ENCODE peak calls at places on chromosomes 11 and 22, in seven cellular contexts. One of them, this sample, is unnamed.

GRCh38 chr22:28103596-28103995 is 184.5 kb upstream of the PITPNB start:
- DNase-seq in gastrocnemius medialis: no peak
- DNase-seq in right lobe of liver: no peak
- DNase-seq in CD4-positive, CD25-positive, alpha-beta regulatory T cell: no peak
- DNase-seq in sigmoid colon: no peak
- DNase-seq in GM12878: no peak
- DNase-seq in transverse colon: no peak
- DNase-seq in this sample: no peak

GRCh38 chr22:50641696-50642607 is 14.0 kb upstream of the ARSA start:
- DNase-seq in transverse colon: no peak
- DNase-seq in right lobe of liver: peak
- DNase-seq in CD4-positive, CD25-positive, alpha-beta regulatory T cell: no peak
- DNase-seq in GM12878: no peak
- DNase-seq in gastrocnemius medialis: no peak
- DNase-seq in sigmoid colon: peak
- DNase-seq in this sample: no peak

GRCh38 chr11:30753504-30753903 is 167.4 kb upstream of the MPPED2 start:
- DNase-seq in CD4-positive, CD25-positive, alpha-beta regulatory T cell: no peak
- DNase-seq in gastrocnemius medialis: no peak
- DNase-seq in GM12878: no peak
- DNase-seq in right lobe of liver: no peak
- DNase-seq in sigmoid colon: no peak
- DNase-seq in transverse colon: no peak
- DNase-seq in this sample: no peak

GRCh38 chr11:34427171-34427805 is 11.4 kb upstream of the CAT start:
- DNase-seq in sigmoid colon: no peak
- DNase-seq in right lobe of liver: no peak
- DNase-seq in GM12878: no peak
- DNase-seq in transverse colon: no peak
- DNase-seq in gastrocnemius medialis: no peak
- DNase-seq in CD4-positive, CD25-positive, alpha-beta regulatory T cell: no peak
- DNase-seq in this sample: no peak

GRCh38 chr22:47042116-47042825 is 279.8 kb downstream of the TBC1D22A start:
- DNase-seq in sigmoid colon: no peak
- DNase-seq in CD4-positive, CD25-positive, alpha-beta regulatory T cell: no peak
- DNase-seq in transverse colon: no peak
- DNase-seq in gastrocnemius medialis: no peak
- DNase-seq in right lobe of liver: peak
- DNase-seq in GM12878: no peak
- DNase-seq in this sample: no peak

GRCh38 chr11:123654566-123655081 is at the start of gene SCN3B:
- DNase-seq in CD4-positive, CD25-positive, alpha-beta regulatory T cell: no peak
- DNase-seq in sigmoid colon: peak
- DNase-seq in transverse colon: peak
- DNase-seq in gastrocnemius medialis: peak
- DNase-seq in GM12878: no peak
- DNase-seq in right lobe of liver: peak
- DNase-seq in this sample: peak

GRCh38 chr11:82682003-82682751 is 51.5 kb downstream of the FAM181B start:
- DNase-seq in transverse colon: peak
- DNase-seq in GM12878: peak
- DNase-seq in right lobe of liver: no peak
- DNase-seq in sigmoid colon: no peak
- DNase-seq in gastrocnemius medialis: no peak
- DNase-seq in CD4-positive, CD25-positive, alpha-beta regulatory T cell: no peak
- DNase-seq in this sample: peak

GRCh38 chr11:91956711-91957110 is 267.9 kb upstream of the FAT3 start:
- DNase-seq in CD4-positive, CD25-positive, alpha-beta regulatory T cell: no peak
- DNase-seq in sigmoid colon: no peak
- DNase-seq in right lobe of liver: no peak
- DNase-seq in transverse colon: no peak
- DNase-seq in GM12878: no peak
- DNase-seq in gastrocnemius medialis: no peak
- DNase-seq in this sample: no peak

GRCh38 chr11:64007160-64007628 is 21.0 kb downstream of the OTUB1 start:
- DNase-seq in transverse colon: no peak
- DNase-seq in gastrocnemius medialis: no peak
- DNase-seq in right lobe of liver: no peak
- DNase-seq in CD4-positive, CD25-positive, alpha-beta regulatory T cell: no peak
- DNase-seq in GM12878: no peak
- DNase-seq in sigmoid colon: no peak
- DNase-seq in this sample: no peak

GRCh38 chr22:30245985-30246901 is at the start of gene LIF:
- DNase-seq in right lobe of liver: no peak
- DNase-seq in gastrocnemius medialis: no peak
- DNase-seq in sigmoid colon: no peak
- DNase-seq in GM12878: no peak
- DNase-seq in transverse colon: peak
- DNase-seq in CD4-positive, CD25-positive, alpha-beta regulatory T cell: peak
- DNase-seq in this sample: no peak

GRCh38 chr22:40583058-40583741 is 53.3 kb downstream of the MRTFA start:
- DNase-seq in transverse colon: no peak
- DNase-seq in CD4-positive, CD25-positive, alpha-beta regulatory T cell: no peak
- DNase-seq in sigmoid colon: no peak
- DNase-seq in GM12878: no peak
- DNase-seq in gastrocnemius medialis: no peak
- DNase-seq in right lobe of liver: no peak
- DNase-seq in this sample: no peak

GRCh38 chr11:36452231-36452630 is 57.8 kb downstream of the TRAF6 start:
- DNase-seq in transverse colon: no peak
- DNase-seq in GM12878: no peak
- DNase-seq in CD4-positive, CD25-positive, alpha-beta regulatory T cell: no peak
- DNase-seq in gastrocnemius medialis: no peak
- DNase-seq in sigmoid colon: no peak
- DNase-seq in right lobe of liver: no peak
- DNase-seq in this sample: no peak

GRCh38 chr11:112174789-112175595 is at the start of gene BCO2:
- DNase-seq in GM12878: no peak
- DNase-seq in CD4-positive, CD25-positive, alpha-beta regulatory T cell: peak
- DNase-seq in right lobe of liver: peak
- DNase-seq in sigmoid colon: peak
- DNase-seq in transverse colon: peak
- DNase-seq in gastrocnemius medialis: peak
- DNase-seq in this sample: peak
- H3K27ac ChIP-seq in GM12878: no peak
- H3K27ac ChIP-seq in CD4-positive, CD25-positive, alpha-beta regulatory T cell: no peak
- H3K27ac ChIP-seq in right lobe of liver: peak
- H3K27ac ChIP-seq in sigmoid colon: peak
- H3K27ac ChIP-seq in transverse colon: peak
- H3K27ac ChIP-seq in gastrocnemius medialis: peak
- H3K27ac ChIP-seq in this sample: peak

DNA sequence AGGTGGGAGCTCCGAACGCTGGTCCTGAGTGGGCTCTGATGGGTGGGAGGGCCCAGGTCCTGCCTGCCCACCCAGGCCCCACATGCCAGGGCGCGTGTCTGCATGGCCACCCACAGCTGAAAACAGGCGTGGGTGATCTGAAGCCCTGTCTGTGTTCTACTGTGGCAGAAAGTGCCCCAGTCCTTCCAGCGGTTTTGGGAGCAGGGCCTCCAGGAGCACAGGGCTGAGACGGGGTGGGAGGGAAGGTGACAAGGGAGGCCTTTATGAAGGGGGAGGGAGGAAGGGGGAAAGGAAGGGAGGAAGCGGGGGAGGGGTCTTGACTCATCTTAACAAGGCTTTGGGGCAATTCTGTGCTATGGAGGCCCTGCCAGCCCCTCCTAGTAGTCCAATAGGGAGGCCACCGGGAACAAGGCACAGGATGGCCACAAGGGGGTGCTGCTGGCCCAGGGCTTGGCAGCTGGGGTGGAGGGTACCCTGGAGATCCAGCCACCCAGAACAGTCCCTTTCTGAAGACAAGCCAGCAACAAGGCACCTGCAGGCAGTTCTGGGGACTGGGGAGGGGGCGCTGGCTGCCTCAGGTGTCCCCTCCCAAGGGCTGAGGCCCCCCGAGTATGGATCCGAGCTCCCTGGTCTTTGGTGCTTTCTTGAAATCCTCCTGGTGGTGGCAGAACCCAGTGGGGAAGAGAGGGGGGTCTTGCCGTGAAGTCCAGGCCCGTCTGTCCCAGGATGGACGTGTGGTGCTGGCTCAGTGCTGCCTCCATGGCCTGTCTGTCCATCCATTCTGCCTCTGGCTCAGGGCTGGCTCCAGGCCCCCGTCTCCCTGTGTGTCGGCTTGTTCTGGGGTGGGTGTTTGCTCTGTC is 6.3 kb upstream of the FADS3 start:
- DNase-seq in sigmoid colon: peak
- DNase-seq in right lobe of liver: no peak
- DNase-seq in gastrocnemius medialis: peak
- DNase-seq in CD4-positive, CD25-positive, alpha-beta regulatory T cell: peak
- DNase-seq in transverse colon: peak
- DNase-seq in GM12878: no peak
- DNase-seq in this sample: peak
- H3K27ac ChIP-seq in sigmoid colon: peak
- H3K27ac ChIP-seq in right lobe of liver: no peak
- H3K27ac ChIP-seq in gastrocnemius medialis: peak
- H3K27ac ChIP-seq in CD4-positive, CD25-positive, alpha-beta regulatory T cell: no peak
- H3K27ac ChIP-seq in transverse colon: no peak
- H3K27ac ChIP-seq in GM12878: no peak
- H3K27ac ChIP-seq in this sample: no peak

DNA sequence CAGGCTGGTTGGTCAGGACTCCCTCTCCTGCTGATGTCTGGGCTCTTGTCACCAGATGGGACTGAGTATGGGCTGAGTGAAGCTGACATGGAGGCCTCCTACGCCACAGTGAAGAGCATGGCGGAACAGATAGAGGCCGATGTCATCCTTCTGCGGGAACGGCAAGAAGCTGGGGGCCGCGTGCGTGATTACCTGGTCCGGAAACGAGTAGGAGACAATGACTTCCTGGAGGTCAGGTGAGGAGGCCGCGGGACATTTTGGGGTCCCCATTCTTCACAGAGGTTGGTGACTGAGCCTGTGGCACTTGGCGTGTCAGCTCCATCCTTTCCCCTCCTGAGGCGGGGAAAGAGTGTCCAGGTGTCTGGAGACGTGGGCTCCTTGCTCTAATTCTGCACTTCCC is 10.1 kb downstream of the GTPBP1 start:
- DNase-seq in CD4-positive, CD25-positive, alpha-beta regulatory T cell: no peak
- DNase-seq in GM12878: no peak
- DNase-seq in transverse colon: no peak
- DNase-seq in gastrocnemius medialis: no peak
- DNase-seq in sigmoid colon: no peak
- DNase-seq in right lobe of liver: no peak
- DNase-seq in this sample: no peak
- H3K27ac ChIP-seq in CD4-positive, CD25-positive, alpha-beta regulatory T cell: no peak
- H3K27ac ChIP-seq in GM12878: no peak
- H3K27ac ChIP-seq in transverse colon: no peak
- H3K27ac ChIP-seq in gastrocnemius medialis: no peak
- H3K27ac ChIP-seq in sigmoid colon: no peak
- H3K27ac ChIP-seq in right lobe of liver: no peak
- H3K27ac ChIP-seq in this sample: no peak

DNA sequence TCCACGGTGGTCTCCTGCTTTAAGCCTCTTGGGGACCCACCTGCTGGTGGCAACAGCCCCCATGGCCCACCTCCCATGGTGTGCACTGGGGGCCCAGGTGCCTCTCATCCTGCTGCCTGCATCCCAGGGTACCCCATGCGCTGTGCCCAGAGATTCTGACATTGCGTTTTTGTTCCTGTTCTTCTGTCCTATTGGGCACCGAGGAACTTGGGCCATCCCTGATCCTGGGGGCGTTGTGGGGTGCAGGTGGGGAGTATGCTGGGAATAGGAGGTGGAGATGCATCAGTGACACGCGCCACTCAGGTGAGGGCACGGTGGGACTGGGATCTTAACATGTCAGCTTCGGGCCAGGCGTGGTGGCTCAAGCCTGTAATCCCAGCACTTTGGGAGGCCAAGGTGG is 12.4 kb upstream of the NAP1L4 start:
- DNase-seq in transverse colon: no peak
- DNase-seq in sigmoid colon: peak
- DNase-seq in CD4-positive, CD25-positive, alpha-beta regulatory T cell: no peak
- DNase-seq in right lobe of liver: no peak
- DNase-seq in GM12878: no peak
- DNase-seq in gastrocnemius medialis: no peak
- DNase-seq in this sample: no peak
- H3K27ac ChIP-seq in transverse colon: no peak
- H3K27ac ChIP-seq in sigmoid colon: no peak
- H3K27ac ChIP-seq in CD4-positive, CD25-positive, alpha-beta regulatory T cell: no peak
- H3K27ac ChIP-seq in right lobe of liver: no peak
- H3K27ac ChIP-seq in GM12878: no peak
- H3K27ac ChIP-seq in gastrocnemius medialis: no peak
- H3K27ac ChIP-seq in this sample: no peak

GRCh38 chr11:15761235-15761634 is 595.1 kb downstream of the SOX6 start:
- DNase-seq in GM12878: no peak
- DNase-seq in CD4-positive, CD25-positive, alpha-beta regulatory T cell: no peak
- DNase-seq in right lobe of liver: no peak
- DNase-seq in transverse colon: peak
- DNase-seq in gastrocnemius medialis: no peak
- DNase-seq in sigmoid colon: no peak
- DNase-seq in this sample: no peak
- H3K27ac ChIP-seq in GM12878: no peak
- H3K27ac ChIP-seq in CD4-positive, CD25-positive, alpha-beta regulatory T cell: no peak
- H3K27ac ChIP-seq in right lobe of liver: no peak
- H3K27ac ChIP-seq in transverse colon: peak
- H3K27ac ChIP-seq in gastrocnemius medialis: no peak
- H3K27ac ChIP-seq in sigmoid colon: no peak
- H3K27ac ChIP-seq in this sample: no peak

GRCh38 chr11:47185305-47186075 is 744 bp downstream of the PACSIN3 start:
- DNase-seq in sigmoid colon: peak
- DNase-seq in GM12878: no peak
- DNase-seq in CD4-positive, CD25-positive, alpha-beta regulatory T cell: no peak
- DNase-seq in right lobe of liver: peak
- DNase-seq in transverse colon: peak
- DNase-seq in gastrocnemius medialis: peak
- DNase-seq in this sample: peak

GRCh38 chr11:47188262-47188661 is 2.0 kb upstream of the PACSIN3 start:
- DNase-seq in sigmoid colon: no peak
- DNase-seq in CD4-positive, CD25-positive, alpha-beta regulatory T cell: no peak
- DNase-seq in gastrocnemius medialis: no peak
- DNase-seq in GM12878: no peak
- DNase-seq in transverse colon: no peak
- DNase-seq in right lobe of liver: no peak
- DNase-seq in this sample: no peak

GRCh38 chr11:47186076-47186936 is at the start of gene PACSIN3:
- DNase-seq in gastrocnemius medialis: peak
- DNase-seq in right lobe of liver: peak
- DNase-seq in sigmoid colon: peak
- DNase-seq in GM12878: no peak
- DNase-seq in CD4-positive, CD25-positive, alpha-beta regulatory T cell: peak
- DNase-seq in transverse colon: peak
- DNase-seq in this sample: no peak

GRCh38 chr11:47187723-47188122 is 1.5 kb upstream of the PACSIN3 start:
- DNase-seq in CD4-positive, CD25-positive, alpha-beta regulatory T cell: no peak
- DNase-seq in right lobe of liver: no peak
- DNase-seq in transverse colon: no peak
- DNase-seq in sigmoid colon: no peak
- DNase-seq in GM12878: no peak
- DNase-seq in gastrocnemius medialis: no peak
- DNase-seq in this sample: no peak

GRCh38 chr11:47186937-47187681 is 875 bp upstream of the PACSIN3 start:
- DNase-seq in sigmoid colon: peak
- DNase-seq in right lobe of liver: peak
- DNase-seq in transverse colon: peak
- DNase-seq in gastrocnemius medialis: peak
- DNase-seq in GM12878: no peak
- DNase-seq in CD4-positive, CD25-positive, alpha-beta regulatory T cell: peak
- DNase-seq in this sample: peak
- H3K27ac ChIP-seq in sigmoid colon: peak
- H3K27ac ChIP-seq in right lobe of liver: peak
- H3K27ac ChIP-seq in transverse colon: peak
- H3K27ac ChIP-seq in gastrocnemius medialis: peak
- H3K27ac ChIP-seq in GM12878: no peak
- H3K27ac ChIP-seq in CD4-positive, CD25-positive, alpha-beta regulatory T cell: no peak
- H3K27ac ChIP-seq in this sample: peak

This sample was measured in pancreas.